ENCODE peak calls at places on chromosomes 4 and X, in ten cellular contexts. S is MM.1S, I is mammary epithelial cell, F is fibroblast of lung, Z is pancreas, R is fibroblast of mammary gland, C is cardiac fibroblast, P is heart left ventricle, H is LNCaP clone FGC, L is astrocyte of the spinal cord. T is an unnamed sample.

GRCh38 chr4:148030486-148030885 is 298.6 kb downstream of the ARHGAP10 start:
- DNase-seq in F (peak; percentile 90), I (no peak), S (no peak), L (peak; percentile 61), Z (no peak), R (peak; percentile 79), C (peak; percentile 73), H (no peak), P (no peak), T (peak; percentile 79)

GRCh38 chr4:154416183-154416543 is 75.4 kb downstream of the DCHS2 start:
- DNase-seq in L (no peak), Z (no peak), S (no peak), P (peak; percentile 51), H (no peak), F (peak; percentile 1), R (no peak), C (peak; percentile 1), I (no peak), T (no peak)

GRCh38 chr4:74364649-74365491 is at the start of gene EREG:
- DNase-seq in Z (peak; percentile 55), S (no peak), L (peak; percentile 50), H (no peak), R (peak; percentile 66), F (peak; percentile 84), P (peak; percentile 72), I (peak; percentile 51), C (peak; percentile 55), T (peak; percentile 61)

GRCh38 chr4:184472540-184473264 is 1.6 kb downstream of the IRF2 start:
- DNase-seq in R (peak; percentile 45), I (peak; percentile 70), L (peak; percentile 62), P (peak; percentile 91), Z (peak; percentile 94), C (peak; percentile 77), F (peak; percentile 58), S (peak; percentile 59), H (no peak), T (peak; percentile 63)

GRCh38 chrX:150361070-150361776 is 1.9 kb upstream of the MAMLD1 start:
- DNase-seq in I (peak; percentile 28), P (no peak), R (no peak), Z (peak; percentile 64), L (no peak), S (no peak), C (no peak), F (peak; percentile 35), H (no peak), T (peak; percentile 24)

GRCh38 chr4:2075987-2076907 is 17.1 kb downstream of the NAT8L start:
- DNase-seq in C (no peak), H (no peak), I (no peak), S (no peak), Z (no peak), P (peak; percentile 55), L (no peak), R (no peak), F (no peak), T (no peak)

GRCh38 chrX:44503550-44503949 is 39.1 kb downstream of the FUNDC1 start:
- DNase-seq in L (no peak), S (no peak), C (no peak), Z (no peak), P (no peak), I (no peak), F (no peak), R (no peak), H (no peak), T (no peak)

GRCh38 chr4:44479731-44480130 is 31.1 kb upstream of the KCTD8 start:
- DNase-seq in S (no peak), F (no peak), H (no peak), L (no peak), I (no peak), P (no peak), R (no peak), C (no peak), Z (no peak), T (no peak)

GRCh38 chr4:52172166-52172565 is 121.1 kb downstream of the SPATA18 start:
- DNase-seq in C (peak; percentile 18), R (peak; percentile 36), F (peak; percentile 11), Z (no peak), L (no peak), S (no peak), H (no peak), P (no peak), I (peak; percentile 9), T (peak; percentile 23)

GRCh38 chrX:11558972-11559371 is 106.7 kb downstream of the ARHGAP6 start:
- DNase-seq in C (no peak), F (no peak), Z (no peak), I (peak; percentile 3), L (no peak), P (no peak), S (peak; percentile 20), R (no peak), H (peak; percentile 22), T (no peak)

GRCh38 chr4:15612136-15612535 is 43.0 kb downstream of the FBXL5 start:
- DNase-seq in Z (no peak), P (no peak), S (no peak), F (no peak), H (no peak), R (no peak), C (no peak), I (no peak), L (no peak), T (no peak)

GRCh38 chrX:23554304-23554703 is 113.0 kb upstream of the PRDX4 start:
- DNase-seq in F (peak; percentile 76), R (peak; percentile 56), I (peak; percentile 20), P (no peak), S (peak; percentile 29), L (peak; percentile 60), H (peak; percentile 14), Z (no peak), C (peak; percentile 60), T (peak; percentile 64)

DNA sequence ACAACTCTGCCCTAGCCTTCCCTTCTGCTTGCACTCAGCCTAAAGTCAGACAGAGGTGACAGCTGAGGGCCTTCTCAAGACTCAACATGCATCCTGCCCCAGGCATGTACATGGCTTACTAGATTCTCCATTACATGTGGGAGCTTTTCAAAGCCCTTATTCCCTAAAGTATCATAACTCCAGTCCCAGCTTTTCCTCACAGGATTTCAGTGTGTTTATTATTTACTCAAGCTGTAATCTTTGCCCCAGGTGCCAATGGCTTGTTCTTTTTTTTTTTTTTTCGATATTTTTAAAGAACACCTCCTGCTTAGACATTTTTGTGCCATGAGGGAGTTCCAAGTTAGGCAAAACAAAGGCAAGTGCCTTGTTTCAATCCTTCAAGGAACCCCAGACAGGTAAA is 154.0 kb upstream of the RADX start:
- DNase-seq in L (no peak), S (no peak), H (no peak), P (no peak), F (no peak), C (no peak), R (no peak), I (no peak), Z (no peak), T (no peak)
- H3K4me3 ChIP-seq in L (no peak overlapping the region), S (no peak overlapping the region), H (no peak overlapping the region), P (no peak overlapping the region), F (no peak overlapping the region), C (no peak overlapping the region), R (no peak overlapping the region), I (no peak overlapping the region), Z (no peak overlapping the region), T (no peak overlapping the region)

GRCh38 chrX:132615396-132616131 is 126.7 kb upstream of the MBNL3 start:
- DNase-seq in S (peak; percentile 61), C (peak; percentile 51), Z (no peak), I (peak; percentile 37), R (peak; percentile 41), P (no peak), F (peak; percentile 55), H (no peak), L (peak; percentile 27), T (peak; percentile 53)

GRCh38 chrX:132613801-132614200 is 125.0 kb upstream of the MBNL3 start:
- DNase-seq in H (no peak), F (no peak), L (no peak), P (no peak), R (no peak), Z (no peak), C (no peak), S (no peak), I (no peak), T (no peak)

GRCh38 chrX:132610536-132610935 is 121.7 kb upstream of the MBNL3 start:
- DNase-seq in P (no peak), L (no peak), I (no peak), R (no peak), F (no peak), H (no peak), C (no peak), Z (no peak), S (no peak), T (no peak)

GRCh38 chrX:132612990-132613564 is 124.2 kb upstream of the MBNL3 start:
- DNase-seq in R (peak; percentile 28), P (peak; percentile 39), Z (peak; percentile 75), C (peak; percentile 48), S (peak; percentile 22), H (no peak), I (peak; percentile 10), L (peak; percentile 13), F (peak; percentile 47), T (peak; percentile 47)

DNA sequence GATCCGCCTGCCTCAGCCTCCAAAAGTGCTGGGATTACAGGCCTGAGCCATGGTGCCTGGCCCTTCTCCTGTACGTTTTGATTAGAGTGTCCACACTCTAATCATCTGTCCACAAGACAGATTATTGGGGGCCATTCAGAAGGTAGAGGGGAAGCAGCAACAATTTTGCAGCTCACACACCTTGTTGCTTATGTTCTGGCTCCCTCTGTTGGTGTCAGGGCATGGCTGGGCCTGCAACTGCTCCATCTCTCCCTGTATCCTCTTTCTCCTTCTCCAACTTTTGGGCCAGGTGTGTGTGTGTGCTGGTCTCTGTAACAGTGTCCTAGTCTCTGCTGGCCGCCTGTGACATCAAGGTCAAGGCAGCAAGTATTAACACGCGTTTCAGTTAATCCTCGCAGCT is 125.5 kb upstream of the MBNL3 start:
- DNase-seq in C (peak; percentile 4), H (no peak), F (peak; percentile 8), R (peak; percentile 9), S (peak; percentile 9), P (no peak), I (no peak), L (no peak), Z (no peak), T (peak; percentile 4)
- TF ChIP-seq CTCF in C (peak; percentile 34), H (peak; percentile 55), F (peak; percentile 24), R (peak; percentile 31), S (peak; percentile 35), P (no peak), I (no peak), L (peak; percentile 51), Z (no peak), T (peak; percentile 26)

DNA sequence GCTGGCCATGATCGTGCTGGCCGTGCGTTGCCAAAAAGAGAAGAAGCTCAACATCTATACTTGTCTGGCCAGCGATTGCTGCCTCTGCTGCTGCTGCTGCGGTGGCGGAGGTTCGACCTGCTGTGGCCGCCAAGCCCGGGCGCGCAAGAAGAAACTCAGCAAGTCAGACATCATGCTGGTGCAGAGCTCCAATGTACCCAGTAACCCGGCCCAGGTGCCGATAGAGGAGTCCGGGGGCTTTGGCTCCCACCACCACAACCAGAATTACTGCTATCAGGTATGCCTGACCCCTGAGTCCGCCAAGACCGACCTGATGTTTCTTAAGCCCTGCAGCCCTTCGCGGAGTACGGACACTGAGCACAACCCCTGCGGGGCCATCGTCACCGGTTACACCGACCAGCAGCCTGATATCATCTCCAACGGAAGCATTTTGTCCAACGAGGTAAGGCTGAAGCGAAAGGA is 3.3 kb downstream of the PCDH10 start:
- DNase-seq in P (no peak), H (no peak), L (peak; percentile 37), F (peak; percentile 21), C (no peak), I (no peak), S (no peak), Z (peak; percentile 41), R (no peak), T (peak; percentile 31)
- H3K4me3 ChIP-seq in P (peak overlapping the region; percentile 21), H (no peak overlapping the region), L (peak overlapping the region; percentile 65), F (peak overlapping the region; percentile 58), C (peak overlapping the region; percentile 55), I (no peak overlapping the region), S (no peak overlapping the region), Z (no peak overlapping the region), R (no peak overlapping the region), T (peak overlapping the region; percentile 70)

GRCh38 chr4:87109945-87110344 is 110.5 kb downstream of the KLHL8 start:
- DNase-seq in R (no peak), C (no peak), I (no peak), F (no peak), H (no peak), S (no peak), L (no peak), Z (no peak), P (no peak), T (no peak)
- TF ChIP-seq CTCF in R (no peak), C (no peak), I (no peak), F (no peak), H (no peak), S (no peak), L (no peak), Z (no peak), P (no peak), T (no peak)